ENCODE peak calls at places on chromosomes 3 and 15, in four cellular contexts. N is uterus, J is transverse colon, L is right lobe of liver. Q is an unnamed sample.

GRCh38 chr3:159025733-159026132 is 223.9 kb downstream of the MFSD1 start:
- DNase-seq in L (no peak), N (no peak), J (no peak), Q (no peak)

GRCh38 chr3:42013652-42014442 is 51.9 kb upstream of the ULK4 start:
- DNase-seq in J (peak; percentile 55), L (peak; percentile 58), N (peak; percentile 35), Q (peak; percentile 77)

GRCh38 chr15:73560501-73561117 is 72.6 kb downstream of the NPTN start:
- DNase-seq in L (no peak), J (no peak), N (no peak), Q (no peak)

GRCh38 chr3:10444511-10444910 is 60.9 kb downstream of the ATP2B2 start:
- DNase-seq in N (no peak), L (no peak), J (no peak), Q (no peak)

GRCh38 chr3:58068126-58068809 is 60.0 kb downstream of the FLNB start:
- DNase-seq in L (no peak), J (no peak), N (no peak), Q (no peak)

GRCh38 chr15:79970921-79971434 is at the start of gene BCL2A1:
- DNase-seq in J (peak; percentile 17), N (no peak), L (no peak), Q (no peak)

GRCh38 chr15:43792761-43793493 is 807 bp downstream of the SERF2 start:
- DNase-seq in L (peak; percentile 60), J (peak; percentile 62), N (no peak), Q (no peak)

GRCh38 chr3:24829011-24829581 is 334.4 kb upstream of the THRB start:
- DNase-seq in L (peak; percentile 52), J (peak; percentile 23), N (peak; percentile 36), Q (peak; percentile 71)

GRCh38 chr3:127152676-127153505 is 40.0 kb upstream of the PRR23E start:
- DNase-seq in L (no peak), N (peak; percentile 0), J (no peak), Q (peak; percentile 49)

GRCh38 chr15:48759921-48760320 is 50.9 kb downstream of the CEP152 start:
- DNase-seq in J (no peak), N (no peak), L (no peak), Q (no peak)

GRCh38 chr3:9951962-9952805 is at the start of gene PRRT3:
- DNase-seq in N (peak; percentile 24), L (no peak), J (peak; percentile 34), Q (no peak)

GRCh38 chr3:55337641-55338174 is 149.4 kb downstream of the WNT5A start:
- DNase-seq in J (no peak), N (peak; percentile 24), L (no peak), Q (no peak)

GRCh38 chr15:78205856-78206255 is 28.5 kb downstream of the ACSBG1 start:
- DNase-seq in J (no peak), L (no peak), N (no peak), Q (no peak)

GRCh38 chr3:43998841-43999805 is 242.6 kb upstream of the TOPAZ1 start:
- DNase-seq in J (no peak), N (no peak), L (no peak), Q (no peak)

GRCh38 chr15:90828111-90828510 is 40.3 kb upstream of the FURIN start:
- DNase-seq in J (no peak), N (no peak), L (no peak), Q (no peak)

GRCh38 chr3:82741346-82741745 is 979.9 kb upstream of the GBE1 start:
- DNase-seq in L (no peak), N (no peak), J (no peak), Q (no peak)

GRCh38 chr3:39101022-39101689 is 6.3 kb downstream of the GORASP1 start:
- DNase-seq in L (no peak), N (no peak), J (peak; percentile 39), Q (no peak)

GRCh38 chr3:126212629-126213375 is 32.4 kb upstream of the ALDH1L1 start:
- DNase-seq in J (peak; percentile 15), L (peak; percentile 59), N (peak; percentile 57), Q (peak; percentile 72)

GRCh38 chr3:160739079-160739478 is 17.0 kb upstream of the PPM1L start:
- DNase-seq in N (no peak), J (no peak), L (no peak), Q (no peak)

GRCh38 chr15:48940508-48940907 is 23.2 kb downstream of the SHC4 start:
- DNase-seq in N (no peak), L (no peak), J (no peak), Q (no peak)

GRCh38 chr3:193800138-193801043 is 207.4 kb downstream of the OPA1 start:
- DNase-seq in J (no peak), L (no peak), N (no peak), Q (no peak)

GRCh38 chr3:61857297-61857696 is 295.9 kb downstream of the PTPRG start:
- DNase-seq in J (no peak), L (no peak), N (no peak), Q (no peak)

GRCh38 chr3:11944052-11944673 is 60.0 kb upstream of the SYN2 start:
- DNase-seq in J (peak; percentile 11), L (no peak), N (no peak), Q (no peak)

GRCh38 chr3:50671331-50671730 is 3.4 kb upstream of the DOCK3 start:
- DNase-seq in L (no peak), J (no peak), N (no peak), Q (no peak)

GRCh38 chr3:134885877-134886621 is 91.0 kb downstream of the EPHB1 start:
- DNase-seq in L (no peak), J (no peak), N (no peak), Q (no peak)

GRCh38 chr15:98856540-98856907 is 151.1 kb downstream of the PGPEP1L start:
- DNase-seq in J (no peak), N (no peak), L (no peak), Q (no peak)

GRCh38 chr15:77396692-77397091 is 23.2 kb downstream of the PEAK1 start:
- DNase-seq in N (no peak), J (no peak), L (no peak), Q (no peak)

GRCh38 chr3:116815831-116816588 is 106.4 kb downstream of the TUSC7 start:
- DNase-seq in L (no peak), N (peak; percentile 19), J (peak; percentile 32), Q (peak; percentile 86)

GRCh38 chr3:100463646-100464155 is 28.7 kb upstream of the TMEM45A start:
- DNase-seq in J (no peak), N (no peak), L (no peak), Q (no peak)

GRCh38 chr15:93327364-93327763 is 238.4 kb upstream of the RGMA start:
- DNase-seq in N (no peak), L (no peak), J (no peak), Q (no peak)

GRCh38 chr3:55708921-55709320 is 221.8 kb upstream of the WNT5A start:
- DNase-seq in J (no peak), L (no peak), N (no peak), Q (no peak)

GRCh38 chr3:56926513-56927282 is 124.9 kb upstream of the ARHGEF3 start:
- DNase-seq in N (peak; percentile 31), J (no peak), L (no peak), Q (no peak)

GRCh38 chr3:2133191-2133590 is 34.5 kb downstream of the CNTN4 start:
- DNase-seq in J (no peak), N (no peak), L (no peak), Q (no peak)

GRCh38 chr3:141006344-141006743 is 44.8 kb upstream of the SPSB4 start:
- DNase-seq in N (no peak), L (no peak), J (no peak), Q (no peak)

GRCh38 chr3:190225186-190225692 is 97.0 kb downstream of the CLDN1 start:
- DNase-seq in J (no peak), L (no peak), N (no peak), Q (no peak)

GRCh38 chr3:150114873-150115570 is 144.3 kb upstream of the PFN2 start:
- DNase-seq in J (no peak), N (no peak), L (no peak), Q (no peak)

GRCh38 chr3:42608586-42608985 is 8.1 kb downstream of the NKTR start:
- DNase-seq in J (no peak), L (no peak), N (peak; percentile 32), Q (peak; percentile 73)

GRCh38 chr15:41919954-41920538 is 26.2 kb upstream of the SPTBN5 start:
- DNase-seq in L (no peak), N (peak; percentile 56), J (no peak), Q (no peak)

GRCh38 chr15:75636026-75636425 is 4.0 kb downstream of the IMP3 start:
- DNase-seq in L (no peak), J (no peak), N (no peak), Q (no peak)

GRCh38 chr15:61175024-61175423 is 54.1 kb downstream of the RORA start:
- DNase-seq in L (no peak), J (no peak), N (no peak), Q (no peak)
- TF ChIP-seq CTCF in L (no peak), J (no peak), N (no peak), Q (no peak)

GRCh38 chr3:138062626-138063025 is 52.7 kb downstream of the CLDN18 start:
- DNase-seq in L (no peak), J (no peak), N (no peak), Q (no peak)
- TF ChIP-seq POLR2A in L (no peak), J (no peak), N (no peak), Q (no peak)

DNA sequence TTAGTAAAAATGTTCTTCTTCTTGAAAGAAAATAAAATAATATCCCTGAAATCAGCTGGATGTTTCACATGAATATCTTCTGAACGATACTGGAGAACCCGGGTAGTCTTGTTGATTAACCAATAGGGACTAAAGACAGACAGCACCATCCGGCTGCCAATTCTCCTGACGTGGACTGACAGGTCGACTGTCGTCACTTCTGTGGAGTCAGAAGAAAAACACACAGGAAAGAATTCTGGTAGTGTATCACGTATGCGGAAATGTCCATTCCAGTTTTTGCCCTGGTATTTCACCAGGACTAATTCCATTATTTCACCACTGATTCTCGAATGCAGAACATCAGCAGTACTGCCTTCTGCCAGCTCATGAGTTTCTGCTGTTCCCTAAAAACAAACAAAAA is 144.6 kb downstream of the VPS13C start:
- DNase-seq in N (no peak), L (no peak), J (no peak), Q (no peak)
- H3K36me3 ChIP-seq in N (no peaks in the 10 kb centered on the region), L (peaks cover 4% of the 10 kb centered on the region), J (no peaks in the 10 kb centered on the region), Q (peaks cover 21% of the 10 kb centered on the region)

DNA sequence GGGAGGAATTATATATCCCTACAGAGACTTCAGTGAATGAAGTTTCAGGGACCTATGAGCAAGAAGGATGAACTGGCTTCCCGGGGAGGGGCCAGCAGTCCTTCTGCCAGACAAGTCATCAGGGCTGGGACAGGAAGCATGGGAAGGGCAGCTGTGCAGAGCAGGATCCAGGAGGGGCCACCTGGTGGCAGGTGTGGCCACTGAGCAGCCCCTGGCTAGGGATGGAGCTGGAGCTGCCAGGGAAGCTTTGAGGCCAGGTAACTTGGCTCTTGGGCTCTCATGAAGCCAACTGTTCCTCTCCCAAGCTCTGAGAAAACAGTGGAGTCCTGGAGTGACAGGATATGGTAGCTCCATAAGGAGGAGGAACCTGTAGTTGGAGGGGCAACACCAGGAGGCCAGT is 132.6 kb downstream of the APBA2 start:
- DNase-seq in J (no peak), L (no peak), N (no peak), Q (no peak)
- TF ChIP-seq CTCF in J (no peak), L (no peak), N (no peak), Q (no peak)

Q was measured in sigmoid colon.